ENCODE peak calls at places on chromosomes 2 and 18, in four cellular contexts. D is RWPE2, I is NAMALWA, E is T47D. W is an unnamed sample.

GRCh38 chr2:124683536-124684407 is 658.7 kb downstream of the CNTNAP5 start:
- DNase-seq in E (no peak), I (no peak), D (no peak), W (no peak)

GRCh38 chr2:24337958-24338357 is 22.4 kb downstream of the ITSN2 start:
- DNase-seq in E (no peak), I (no peak), D (no peak), W (no peak)

GRCh38 chr18:79617521-79618500 is 61.8 kb upstream of the CTDP1 start:
- DNase-seq in I (no peak), D (peak), E (no peak), W (peak)

GRCh38 chr2:148258124-148258523 is 237.2 kb downstream of the MBD5 start:
- DNase-seq in D (no peak), E (no peak), I (no peak), W (no peak)

GRCh38 chr2:24994325-24994724 is 22.6 kb upstream of the DNAJC27 start:
- DNase-seq in I (no peak), D (no peak), E (no peak), W (no peak)

GRCh38 chr2:27016801-27017325 is 15.9 kb upstream of the TMEM214 start:
- DNase-seq in I (peak), D (no peak), E (peak), W (no peak)

GRCh38 chr2:105812180-105813044 is 67.7 kb downstream of the NCK2 start:
- DNase-seq in I (no peak), E (no peak), D (no peak), W (no peak)

GRCh38 chr2:233990261-233990798 is 60.2 kb upstream of the SPP2 start:
- DNase-seq in D (no peak), I (no peak), E (no peak), W (no peak)

GRCh38 chr2:120465989-120466703 is 120.2 kb downstream of the INHBB start:
- DNase-seq in D (no peak), E (no peak), I (no peak), W (peak)

GRCh38 chr2:202765435-202765834 is 106.1 kb downstream of the ICA1L start:
- DNase-seq in E (no peak), I (no peak), D (no peak), W (no peak)

GRCh38 chr2:74658516-74658915 is 4.5 kb downstream of the SEMA4F start:
- DNase-seq in E (no peak), I (no peak), D (no peak), W (no peak)

GRCh38 chr18:79949571-79950439 is 1.6 kb downstream of the SLC66A2 start:
- DNase-seq in D (no peak), I (peak), E (no peak), W (peak)

GRCh38 chr18:25074925-25075693 is 276.9 kb downstream of the ZNF521 start:
- DNase-seq in I (no peak), D (no peak), E (no peak), W (no peak)

GRCh38 chr2:156841321-156841720 is 405.1 kb downstream of the GPD2 start:
- DNase-seq in E (no peak), D (no peak), I (peak), W (no peak)

GRCh38 chr18:26312196-26312595 is 86.0 kb downstream of the TAF4B start:
- DNase-seq in E (no peak), I (peak), D (no peak), W (no peak)

GRCh38 chr2:120988051-120988707 is 252.5 kb downstream of the GLI2 start:
- DNase-seq in D (no peak), I (no peak), E (no peak), W (peak)

GRCh38 chr2:232385660-232386489 is 7.3 kb downstream of the ALPP start:
- DNase-seq in E (peak), I (no peak), D (no peak), W (peak)

GRCh38 chr2:128654404-128654803 is 335.7 kb upstream of the HS6ST1 start:
- DNase-seq in D (no peak), I (no peak), E (no peak), W (no peak)

GRCh38 chr2:235937526-235937925 is 230.7 kb downstream of the GBX2 start:
- DNase-seq in E (no peak), I (no peak), D (peak), W (no peak)

GRCh38 chr2:43136862-43137261 is 89.5 kb downstream of the ZFP36L2 start:
- DNase-seq in I (peak), E (no peak), D (peak), W (peak)

GRCh38 chr2:196170681-196171247 is 614 bp downstream of the STK17B start:
- DNase-seq in E (peak), D (no peak), I (peak), W (peak)

GRCh38 chr2:239222346-239223028 is 178.3 kb downstream of the HDAC4 start:
- DNase-seq in I (peak), D (no peak), E (no peak), W (no peak)

GRCh38 chr2:132816234-132816633 is 146.2 kb upstream of the LYPD1 start:
- DNase-seq in D (no peak), I (no peak), E (no peak), W (no peak)

GRCh38 chr18:3066391-3067079 is 53.6 kb upstream of the LPIN2 start:
- DNase-seq in I (no peak), E (no peak), D (no peak), W (no peak)

GRCh38 chr2:102891261-102891660 is 129.4 kb downstream of the TMEM182 start:
- DNase-seq in E (no peak), D (no peak), I (no peak), W (no peak)

W was measured in chondrocyte.